ENCODE peak calls at places on chromosomes 13 and 19, in nine cellular contexts. R is brain microvascular endothelial cell; T is pancreas; P is cardiac muscle cell; V is aorta; D is stomach; U is HCT116; A is CD8-positive, alpha-beta memory T cell; N is left lung. Q is an unnamed sample.

GRCh38 chr13:38819053-38819452 is 132.2 kb downstream of the FREM2 start:
- DNase-seq in R (peak; percentile 2), T (peak; percentile 22), P (peak; percentile 36), V (no peak), D (peak; percentile 56), U (no peak), A (no peak), N (no peak), Q (no peak)

GRCh38 chr13:101979825-101980224 is 422.0 kb downstream of the FGF14 start:
- DNase-seq in R (no peak), T (no peak), P (no peak), V (no peak), D (no peak), U (no peak), A (no peak), N (no peak), Q (no peak)

GRCh38 chr13:71339010-71339409 is 528.0 kb downstream of the DACH1 start:
- DNase-seq in R (no peak), T (no peak), P (no peak), V (no peak), D (no peak), U (no peak), A (no peak), N (no peak), Q (no peak)

GRCh38 chr19:31560021-31560770 is 211.0 kb upstream of the TSHZ3 start:
- DNase-seq in R (no peak), T (no peak), P (no peak), V (no peak), D (no peak), U (no peak), A (no peak), N (no peak), Q (no peak)

GRCh38 chr13:44271915-44272341 is 101.7 kb upstream of the SERP2 start:
- DNase-seq in R (no peak), T (no peak), P (no peak), V (no peak), D (no peak), U (no peak), A (no peak), N (no peak), Q (no peak)

GRCh38 chr13:92804926-92805325 is 421.7 kb upstream of the GPC6 start:
- DNase-seq in R (no peak), T (no peak), P (no peak), V (no peak), D (no peak), U (no peak), A (no peak), N (no peak), Q (no peak)

GRCh38 chr19:40688294-40688693 is 2.2 kb downstream of the NUMBL start:
- DNase-seq in R (no peak), T (no peak), P (no peak), V (no peak), D (no peak), U (no peak), A (no peak), N (peak; percentile 0), Q (no peak)

GRCh38 chr19:30562981-30563380 is 190.8 kb downstream of the ZNF536 start:
- DNase-seq in R (no peak), T (no peak), P (no peak), V (no peak), D (no peak), U (no peak), A (no peak), N (no peak), Q (no peak)

GRCh38 chr19:50567882-50568281 is 353 bp downstream of the LRRC4B start:
- DNase-seq in R (no peak), T (no peak), P (no peak), V (no peak), D (no peak), U (no peak), A (no peak), N (peak; percentile 63), Q (peak; percentile 88)

GRCh38 chr13:94617389-94618000 is 15.8 kb downstream of the GPR180 start:
- DNase-seq in R (no peak), T (no peak), P (peak; percentile 37), V (no peak), D (no peak), U (no peak), A (no peak), N (no peak), Q (no peak)

GRCh38 chr19:41784337-41785239 is 11.8 kb upstream of the CEACAM3 start:
- DNase-seq in R (no peak), T (no peak), P (no peak), V (no peak), D (no peak), U (no peak), A (no peak), N (no peak), Q (no peak)

GRCh38 chr13:42259515-42259914 is 12.4 kb upstream of the AKAP11 start:
- DNase-seq in R (no peak), T (no peak), P (no peak), V (no peak), D (no peak), U (no peak), A (no peak), N (no peak), Q (no peak)

GRCh38 chr13:42266464-42266863 is 5.5 kb upstream of the AKAP11 start:
- DNase-seq in R (peak; percentile 57), T (no peak), P (peak; percentile 81), V (no peak), D (no peak), U (no peak), A (no peak), N (no peak), Q (no peak)

GRCh38 chr13:42255854-42256253 is 16.1 kb upstream of the AKAP11 start:
- DNase-seq in R (no peak), T (no peak), P (peak; percentile 32), V (no peak), D (no peak), U (no peak), A (no peak), N (no peak), Q (no peak)

GRCh38 chr13:42258747-42259146 is 13.2 kb upstream of the AKAP11 start:
- DNase-seq in R (no peak), T (no peak), P (no peak), V (no peak), D (no peak), U (no peak), A (no peak), N (no peak), Q (peak; percentile 10)

GRCh38 chr13:42260885-42261654 is 10.9 kb upstream of the AKAP11 start:
- DNase-seq in R (no peak), T (no peak), P (no peak), V (no peak), D (no peak), U (no peak), A (no peak), N (no peak), Q (no peak)
- H3K4me3 ChIP-seq in R (no peak overlapping the region), T (no peak overlapping the region), P (no peak overlapping the region), V (no peak overlapping the region), D (no peak overlapping the region), U (no peak overlapping the region), A (no peak overlapping the region), N (no peak overlapping the region), Q (no peak overlapping the region)

GRCh38 chr13:37361608-37362007 is 237.0 kb downstream of the POSTN start:
- DNase-seq in R (no peak), T (no peak), P (no peak), V (no peak), D (no peak), U (no peak), A (no peak), N (no peak), Q (no peak)
- H3K36me3 ChIP-seq in R (no peaks in the 10 kb centered on the region), T (no peaks in the 10 kb centered on the region), P (no peaks in the 10 kb centered on the region), V (no peaks in the 10 kb centered on the region), D (no peaks in the 10 kb centered on the region), U (no peaks in the 10 kb centered on the region), A (no peaks in the 10 kb centered on the region), N (no peaks in the 10 kb centered on the region), Q (no peaks in the 10 kb centered on the region)

GRCh38 chr19:10421240-10421948 is 1.1 kb downstream of the PDE4A start:
- DNase-seq in R (no peak), T (no peak), P (no peak), V (no peak), D (no peak), U (no peak), A (no peak), N (no peak), Q (peak; percentile 43)

GRCh38 chr19:10419646-10420443 is 493 bp upstream of the PDE4A start:
- DNase-seq in R (peak; percentile 91), T (no peak), P (peak; percentile 72), V (no peak), D (no peak), U (peak; percentile 84), A (no peak), N (no peak), Q (peak; percentile 98)

GRCh38 chr19:10421981-10422461 is 1.7 kb downstream of the PDE4A start:
- DNase-seq in R (no peak), T (no peak), P (no peak), V (no peak), D (no peak), U (no peak), A (no peak), N (no peak), Q (peak; percentile 25)

GRCh38 chr19:10419200-10419645 is 1.1 kb upstream of the PDE4A start:
- DNase-seq in R (no peak), T (no peak), P (no peak), V (peak; percentile 83), D (no peak), U (no peak), A (no peak), N (no peak), Q (no peak)

DNA sequence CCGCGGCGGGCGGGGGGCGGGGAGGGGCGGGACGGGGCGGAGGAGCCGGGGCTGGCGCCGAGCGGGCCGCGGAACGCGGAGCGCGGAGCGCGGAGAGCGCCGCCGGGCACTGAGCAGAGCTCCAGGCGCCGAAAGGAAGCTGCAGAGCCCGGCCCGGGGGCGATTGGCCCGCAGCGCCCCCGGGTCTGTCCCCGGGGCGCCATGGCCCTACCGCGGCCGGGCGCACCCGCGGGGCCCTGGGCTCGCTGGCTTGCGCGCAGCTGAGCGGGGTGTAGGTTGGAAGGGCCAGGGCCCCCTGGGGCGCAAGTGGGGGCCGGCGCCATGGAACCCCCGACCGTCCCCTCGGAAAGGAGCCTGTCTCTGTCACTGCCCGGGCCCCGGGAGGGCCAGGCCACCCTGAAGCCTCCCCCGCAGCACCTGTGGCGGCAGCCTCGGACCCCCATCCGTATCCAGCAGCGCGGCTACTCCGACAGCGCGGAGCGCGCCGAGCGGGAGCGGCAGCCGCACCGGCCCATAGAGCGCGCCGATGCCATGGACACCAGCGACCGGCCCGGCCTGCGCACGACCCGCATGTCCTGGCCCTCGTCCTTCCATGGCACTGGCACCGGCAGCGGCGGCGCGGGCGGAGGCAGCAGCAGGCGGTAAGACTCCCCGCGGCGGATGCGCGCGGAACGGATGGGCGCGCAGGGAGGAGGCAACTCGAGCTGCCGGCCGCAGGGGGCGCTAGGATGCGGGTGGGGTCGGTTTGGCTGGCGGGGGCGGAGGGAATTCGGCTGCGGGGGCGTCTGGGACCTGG is at the start of gene PDE4A:
- DNase-seq in R (no peak), T (no peak), P (peak; percentile 49), V (no peak), D (no peak), U (no peak), A (peak; percentile 60), N (peak; percentile 83), Q (peak; percentile 90)
- H3K4me3 ChIP-seq in R (peak within 1 kb of the TSS; percentile 57), T (peak within 1 kb of the TSS; percentile 26), P (peak within 1 kb of the TSS; percentile 26), V (no peak within 1 kb of the TSS), D (peak within 1 kb of the TSS; percentile 12), U (peak within 1 kb of the TSS; percentile 61), A (peak within 1 kb of the TSS; percentile 34), N (no peak within 1 kb of the TSS), Q (peak within 1 kb of the TSS; percentile 53)

DNA sequence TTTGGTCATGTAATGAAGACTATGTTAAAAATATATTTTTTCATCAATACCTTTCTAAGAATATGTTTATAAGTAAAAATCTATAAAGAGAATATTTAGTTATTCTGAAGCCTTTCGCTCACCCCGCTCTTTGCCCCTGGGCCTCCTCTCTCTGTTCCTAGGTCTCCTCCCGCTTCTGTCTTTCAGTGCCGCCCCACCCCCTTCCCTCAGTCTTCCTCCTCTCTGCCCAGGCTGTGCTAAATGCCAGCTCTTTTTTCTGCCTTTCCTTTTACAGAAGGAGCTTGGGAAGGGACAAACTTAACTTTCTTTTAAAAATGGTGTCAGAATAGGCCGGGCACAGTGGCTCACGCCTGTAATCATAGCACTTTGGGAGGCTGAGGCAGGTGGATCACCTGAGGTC is 22.8 kb downstream of the HIF3A start:
- DNase-seq in R (no peak), T (no peak), P (no peak), V (no peak), D (no peak), U (no peak), A (no peak), N (no peak), Q (no peak)
- H3K36me3 ChIP-seq in R (no peaks in the 10 kb centered on the region), T (no peaks in the 10 kb centered on the region), P (peaks cover 49% of the 10 kb centered on the region), V (no peaks in the 10 kb centered on the region), D (peaks cover 82% of the 10 kb centered on the region), U (no peaks in the 10 kb centered on the region), A (no peaks in the 10 kb centered on the region), N (no peaks in the 10 kb centered on the region), Q (peaks cover 2% of the 10 kb centered on the region)